ENCODE peak calls at places on chromosomes 6 and 20, in seven cellular contexts. One of them, this sample, is unnamed.

GRCh38 chr6:79719248-79719975 is 88.3 kb downstream of the SH3BGRL2 start:
- DNase-seq in iPS-NIHi11: no peak
- DNase-seq in IMR-90: peak
- DNase-seq in Kasumi-1: no peak
- DNase-seq in stomach: peak
- DNase-seq in cerebellar cortex: no peak
- DNase-seq in EL: peak
- DNase-seq in this sample: no peak

GRCh38 chr6:2952557-2953095 is 18.7 kb downstream of the SERPINB6 start:
- DNase-seq in IMR-90: peak
- DNase-seq in iPS-NIHi11: peak
- DNase-seq in EL: peak
- DNase-seq in Kasumi-1: peak
- DNase-seq in stomach: peak
- DNase-seq in cerebellar cortex: peak
- DNase-seq in this sample: peak

GRCh38 chr6:17986656-17987575 is 519 bp downstream of the KIF13A start:
- DNase-seq in IMR-90: peak
- DNase-seq in EL: peak
- DNase-seq in Kasumi-1: no peak
- DNase-seq in cerebellar cortex: peak
- DNase-seq in stomach: peak
- DNase-seq in iPS-NIHi11: peak
- DNase-seq in this sample: peak

GRCh38 chr6:20575691-20576451 is 41.6 kb downstream of the CDKAL1 start:
- DNase-seq in cerebellar cortex: no peak
- DNase-seq in Kasumi-1: no peak
- DNase-seq in IMR-90: no peak
- DNase-seq in EL: no peak
- DNase-seq in stomach: no peak
- DNase-seq in iPS-NIHi11: no peak
- DNase-seq in this sample: no peak

GRCh38 chr6:82144007-82144851 is 103.3 kb downstream of the IBTK start:
- DNase-seq in iPS-NIHi11: no peak
- DNase-seq in stomach: no peak
- DNase-seq in IMR-90: peak
- DNase-seq in cerebellar cortex: peak
- DNase-seq in EL: peak
- DNase-seq in Kasumi-1: peak
- DNase-seq in this sample: peak

GRCh38 chr6:167947716-167948115 is 49.8 kb upstream of the KIF25 start:
- DNase-seq in stomach: no peak
- DNase-seq in iPS-NIHi11: no peak
- DNase-seq in cerebellar cortex: no peak
- DNase-seq in EL: no peak
- DNase-seq in IMR-90: no peak
- DNase-seq in Kasumi-1: no peak
- DNase-seq in this sample: no peak

GRCh38 chr6:44388135-44388487 is 605 bp downstream of the CDC5L start:
- DNase-seq in stomach: no peak
- DNase-seq in Kasumi-1: peak
- DNase-seq in EL: no peak
- DNase-seq in IMR-90: no peak
- DNase-seq in cerebellar cortex: peak
- DNase-seq in iPS-NIHi11: no peak
- DNase-seq in this sample: no peak

GRCh38 chr20:33687993-33688937 is 2.1 kb upstream of the E2F1 start:
- DNase-seq in iPS-NIHi11: no peak
- DNase-seq in cerebellar cortex: no peak
- DNase-seq in Kasumi-1: no peak
- DNase-seq in EL: no peak
- DNase-seq in IMR-90: no peak
- DNase-seq in stomach: no peak
- DNase-seq in this sample: no peak

GRCh38 chr6:4348462-4349112 is 213.2 kb upstream of the ECI2 start:
- DNase-seq in Kasumi-1: no peak
- DNase-seq in iPS-NIHi11: no peak
- DNase-seq in cerebellar cortex: no peak
- DNase-seq in EL: peak
- DNase-seq in stomach: peak
- DNase-seq in IMR-90: peak
- DNase-seq in this sample: peak

GRCh38 chr6:143158113-143158581 is 97.5 kb downstream of the AIG1 start:
- DNase-seq in stomach: no peak
- DNase-seq in cerebellar cortex: no peak
- DNase-seq in Kasumi-1: no peak
- DNase-seq in IMR-90: peak
- DNase-seq in EL: peak
- DNase-seq in iPS-NIHi11: no peak
- DNase-seq in this sample: no peak

GRCh38 chr20:36847009-36847709 is 28.8 kb upstream of the TLDC2 start:
- DNase-seq in iPS-NIHi11: no peak
- DNase-seq in stomach: peak
- DNase-seq in Kasumi-1: no peak
- DNase-seq in IMR-90: peak
- DNase-seq in cerebellar cortex: peak
- DNase-seq in EL: peak
- DNase-seq in this sample: peak

GRCh38 chr6:56652994-56653393 is 10.3 kb upstream of the DST start:
- DNase-seq in IMR-90: peak
- DNase-seq in stomach: no peak
- DNase-seq in Kasumi-1: no peak
- DNase-seq in cerebellar cortex: no peak
- DNase-seq in EL: peak
- DNase-seq in iPS-NIHi11: no peak
- DNase-seq in this sample: no peak

This sample was measured in islet precursor cell.